ENCODE peak calls at places on chromosomes 7 and 10, in four cellular contexts. J, U, X and S are unnamed samples.

GRCh38 chr10:23362879-23363787 is 18.5 kb upstream of the C10orf67 start:
- DNase-seq in J (no peak), U (no peak), X (no peak), S (no peak)

GRCh38 chr7:101978683-101979082 is 161.3 kb downstream of the CUX1 start:
- DNase-seq in J (no peak), U (no peak), X (peak; percentile 28), S (no peak)

GRCh38 chr7:100674441-100675407 is 1.2 kb downstream of the GNB2 start:
- DNase-seq in J (no peak), U (peak; percentile 24), X (peak; percentile 92), S (no peak)

GRCh38 chr10:21167288-21168010 is 270.3 kb upstream of the NEBL start:
- DNase-seq in J (no peak), U (no peak), X (no peak), S (no peak)

GRCh38 chr10:131193923-131194322 is 117.6 kb downstream of the TCERG1L start:
- DNase-seq in J (no peak), U (no peak), X (peak; percentile 58), S (no peak)

GRCh38 chr10:91185239-91185875 is 35.1 kb upstream of the PCGF5 start:
- DNase-seq in J (no peak), U (no peak), X (no peak), S (no peak)

GRCh38 chr7:40843338-40844026 is 708.7 kb downstream of the SUGCT start:
- DNase-seq in J (no peak), U (no peak), X (no peak), S (no peak)

GRCh38 chr10:78741541-78741940 is 327.2 kb upstream of the ZMIZ1 start:
- DNase-seq in J (no peak), U (no peak), X (no peak), S (peak; percentile 48)

GRCh38 chr10:111999205-111999914 is 184.2 kb downstream of the GPAM start:
- DNase-seq in J (no peak), U (no peak), X (no peak), S (no peak)

GRCh38 chr7:25208525-25209221 is 19.6 kb downstream of the NPVF start:
- DNase-seq in J (no peak), U (no peak), X (no peak), S (no peak)

GRCh38 chr10:126905776-126906703 is 812 bp downstream of the DOCK1 start:
- DNase-seq in J (no peak), U (no peak), X (peak; percentile 70), S (peak; percentile 25)

GRCh38 chr10:1380075-1380793 is 324.0 kb downstream of the WDR37 start:
- DNase-seq in J (no peak), U (no peak), X (peak; percentile 38), S (no peak)

GRCh38 chr7:17043012-17043877 is 161.5 kb upstream of the AGR3 start:
- DNase-seq in J (no peak), U (no peak), X (no peak), S (no peak)

GRCh38 chr7:36460811-36461429 is 71.3 kb downstream of the ANLN start:
- DNase-seq in J (no peak), U (no peak), X (no peak), S (no peak)

GRCh38 chr7:107792364-107792763 is 10.7 kb downstream of the SLC26A3 start:
- DNase-seq in J (no peak), U (no peak), X (no peak), S (no peak)

GRCh38 chr10:11331706-11332105 is 279.7 kb downstream of the USP6NL start:
- DNase-seq in J (no peak), U (no peak), X (no peak), S (no peak)

GRCh38 chr10:97319671-97320479 is 804 bp downstream of the FRAT1 start:
- DNase-seq in J (no peak), U (no peak), X (peak; percentile 94), S (peak; percentile 75)

GRCh38 chr7:56287429-56288138 is 171.4 kb upstream of the NUPR2 start:
- DNase-seq in J (no peak), U (no peak), X (peak; percentile 76), S (peak; percentile 52)

GRCh38 chr10:48444861-48445841 is 138.7 kb downstream of the MAPK8 start:
- DNase-seq in J (no peak), U (no peak), X (peak; percentile 64), S (peak; percentile 21)

GRCh38 chr7:101278461-101279292 is 33.8 kb upstream of the FIS1 start:
- DNase-seq in J (no peak), U (no peak), X (no peak), S (no peak)

GRCh38 chr10:46995234-46995633 is 84.0 kb downstream of the PTPN20 start:
- DNase-seq in J (no peak), U (no peak), X (no peak), S (no peak)

GRCh38 chr7:41047789-41048191 is 655.1 kb downstream of the INHBA start:
- DNase-seq in J (no peak), U (no peak), X (no peak), S (no peak)

GRCh38 chr10:118722694-118723093 is 32.1 kb downstream of the CACUL1 start:
- DNase-seq in J (no peak), U (no peak), X (no peak), S (no peak)

GRCh38 chr10:28010821-28011220 is 11.9 kb upstream of the ODAD2 start:
- DNase-seq in J (no peak), U (no peak), X (no peak), S (no peak)

GRCh38 chr7:123657304-123657685 is 1.6 kb downstream of the LMOD2 start:
- DNase-seq in J (no peak), U (no peak), X (no peak), S (no peak)

GRCh38 chr7:87110778-87111177 is 41.5 kb upstream of the DMTF1 start:
- DNase-seq in J (no peak), U (no peak), X (no peak), S (no peak)

GRCh38 chr7:87111877-87112276 is 40.4 kb upstream of the DMTF1 start:
- DNase-seq in J (no peak), U (no peak), X (no peak), S (no peak)

GRCh38 chr7:87107949-87108757 is 44.1 kb upstream of the DMTF1 start:
- DNase-seq in J (no peak), U (no peak), X (no peak), S (no peak)

GRCh38 chr7:87116315-87116714 is 35.9 kb upstream of the DMTF1 start:
- DNase-seq in J (no peak), U (no peak), X (no peak), S (no peak)

DNA sequence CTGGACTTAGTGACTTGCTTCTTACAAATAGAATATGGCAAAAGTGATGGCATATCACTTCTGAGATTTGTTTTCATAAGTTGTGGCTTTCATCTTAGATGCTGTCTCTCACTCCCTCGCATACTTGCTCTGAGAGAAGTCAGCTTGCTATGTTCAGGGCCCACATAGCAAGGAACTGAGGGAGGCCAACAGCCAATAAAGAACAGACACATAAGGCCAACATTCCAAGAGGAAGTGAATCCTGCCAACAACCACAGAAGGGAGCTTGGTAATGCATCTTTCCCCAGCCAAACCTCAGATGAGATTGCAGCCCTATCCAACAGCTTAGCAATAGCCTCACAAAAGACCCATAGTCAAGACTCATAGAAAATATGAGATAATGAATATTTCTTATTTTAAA is 39.2 kb upstream of the DMTF1 start:
- DNase-seq in J (no peak), U (no peak), X (no peak), S (no peak)
- TF ChIP-seq POLR2A in J (no peak), U (no peak), X (no peak), S (no peak)

GRCh38 chr10:75276029-75276872 is 40.5 kb upstream of the COMTD1 start:
- DNase-seq in J (no peak), U (no peak), X (no peak), S (no peak)
- TF ChIP-seq POLR2A in J (no peak), U (no peak), X (no peak), S (no peak)

GRCh38 chr10:86668297-86669165 is at the start of gene LDB3:
- DNase-seq in J (no peak), U (no peak), X (no peak), S (no peak)
- TF ChIP-seq POLR2A in J (peak; percentile 18), U (no peak), X (no peak), S (no peak)

DNA sequence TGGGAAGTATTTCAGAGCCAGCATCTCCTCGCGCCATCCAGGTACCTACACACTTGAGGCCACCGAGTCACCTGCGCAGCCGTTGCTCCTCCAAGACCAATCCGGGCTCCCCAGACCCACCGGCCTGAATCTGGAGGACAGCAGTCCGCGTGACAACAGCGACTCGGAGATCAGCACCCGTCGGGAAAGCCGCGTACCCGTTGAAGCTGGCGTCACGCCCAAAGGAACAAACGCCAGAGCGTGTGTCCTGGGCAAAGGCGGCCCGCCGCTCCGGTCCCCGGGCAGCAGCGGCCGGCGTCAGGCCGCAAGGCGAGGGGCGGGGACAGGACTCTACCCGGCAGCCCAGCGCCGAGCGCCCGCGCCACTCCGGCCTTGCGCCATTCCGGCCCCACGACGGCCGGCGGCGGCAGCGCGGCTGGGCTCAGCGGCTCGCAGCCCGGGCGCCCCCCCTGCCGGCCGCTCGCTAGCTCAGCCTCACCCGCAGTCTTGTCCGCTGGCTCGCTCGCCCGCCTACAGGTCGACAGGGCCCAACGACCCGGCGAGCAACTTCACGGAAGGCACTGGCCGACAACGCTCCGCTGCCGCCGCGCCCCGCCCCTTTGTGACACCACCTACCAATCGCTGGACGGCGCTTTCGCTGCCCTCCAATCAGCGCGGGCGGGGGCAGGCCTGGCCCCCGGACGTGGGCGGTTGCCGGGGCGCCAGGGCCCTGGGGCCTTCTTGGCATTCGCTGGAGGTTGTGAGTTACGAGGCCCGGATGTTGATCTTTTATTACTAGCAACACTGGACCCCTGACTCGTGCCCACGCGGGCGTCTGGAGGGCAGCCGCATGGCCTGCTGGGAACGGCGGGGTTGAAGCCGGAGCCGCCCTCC is at the start of gene ZFAND4:
- DNase-seq in J (peak; percentile 96), U (peak; percentile 96), X (peak; percentile 99), S (peak; percentile 98)
- TF ChIP-seq POLR2A in J (peak; percentile 57), U (peak; percentile 74), X (no peak), S (peak; percentile 65)

DNA sequence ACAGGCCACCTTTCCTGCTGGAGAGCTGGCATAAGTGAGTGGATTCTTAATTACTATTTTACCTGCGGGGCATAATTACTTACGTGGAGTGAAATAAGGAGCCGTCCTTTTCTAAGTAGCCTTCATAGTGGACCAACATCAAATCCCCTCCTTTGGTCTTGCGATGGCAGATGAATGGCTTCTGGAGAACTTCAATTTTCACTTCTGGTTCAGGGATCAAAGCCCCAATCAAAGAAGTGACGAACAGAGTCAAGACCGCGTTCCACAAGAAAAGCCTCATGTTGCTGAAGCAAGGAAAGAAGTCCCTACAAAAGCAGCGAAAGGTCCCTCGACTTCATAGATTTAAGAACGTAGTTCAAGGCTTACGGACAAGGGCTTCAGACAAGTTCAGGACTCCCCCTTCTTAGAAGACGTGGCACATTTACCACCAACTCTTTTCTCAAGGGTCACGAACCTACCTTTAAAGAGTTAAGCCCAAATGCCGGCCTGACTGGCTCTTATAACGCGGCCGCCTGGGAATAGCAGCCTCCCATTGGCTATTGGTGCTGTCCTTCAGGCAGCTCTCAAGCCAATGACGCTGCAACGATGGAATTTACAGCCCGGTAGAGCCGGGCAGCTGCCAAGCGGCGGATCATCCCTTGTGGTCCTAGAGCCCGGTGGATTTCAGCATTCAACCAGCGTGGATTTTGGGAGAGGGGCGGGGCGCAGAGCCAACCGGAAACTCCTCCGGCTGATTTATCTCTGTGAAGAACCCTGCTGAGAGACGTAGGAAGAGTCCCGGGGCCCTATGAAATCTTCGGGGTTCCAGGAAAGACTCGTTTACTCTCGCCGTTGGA is at the start of gene FKBP14:
- DNase-seq in J (peak; percentile 98), U (peak; percentile 56), X (peak; percentile 95), S (peak; percentile 98)
- TF ChIP-seq POLR2A in J (no peak), U (peak; percentile 82), X (no peak), S (peak; percentile 49)